ENCODE peak calls at places on chromosome X, in six cellular contexts. Y is SK-N-SH, P is K562, A is HepG2, K is H1, L is GM12878. V is an unnamed sample.
A peak's percentile ranks its signal among the peaks of the same experiment; 100 is the strongest.

GRCh38 chrX:15471016-15471415 is 22.1 kb downstream of the PIR start:
- DNase-seq in Y (peak; percentile 54), P (peak; percentile 38), A (peak; percentile 32), K (no peak), L (peak; percentile 27), V (no peak)

GRCh38 chrX:72351606-72352338 is 46.1 kb upstream of the CITED1 start:
- DNase-seq in Y (no peak), P (no peak), A (no peak), K (no peak), L (no peak), V (no peak)

GRCh38 chrX:13646154-13646549 is 6.8 kb upstream of the TCEANC start:
- DNase-seq in Y (peak; percentile 40), P (peak; percentile 31), A (peak; percentile 30), K (peak; percentile 15), L (no peak), V (no peak)

GRCh38 chrX:103051260-103051789 is 12.6 kb downstream of the BEX1 start:
- DNase-seq in Y (no peak), P (no peak), A (no peak), K (no peak), L (no peak), V (no peak)

GRCh38 chrX:136627381-136627780 is 20.6 kb upstream of the CD40LG start:
- DNase-seq in Y (no peak), P (no peak), A (no peak), K (no peak), L (no peak), V (no peak)

GRCh38 chrX:130393451-130394074 is 8.1 kb upstream of the GPR119 start:
- DNase-seq in Y (peak; percentile 64), P (peak; percentile 10), A (peak; percentile 12), K (peak; percentile 3), L (no peak), V (peak; percentile 37)

GRCh38 chrX:39163585-39163984 is 362.3 kb downstream of the MID1IP1 start:
- DNase-seq in Y (no peak), P (no peak), A (no peak), K (no peak), L (no peak), V (no peak)

GRCh38 chrX:150533863-150534262 is 34.6 kb upstream of the MTM1 start:
- DNase-seq in Y (no peak), P (peak; percentile 22), A (no peak), K (no peak), L (no peak), V (no peak)

GRCh38 chrX:15451913-15452312 is 41.2 kb downstream of the PIR start:
- DNase-seq in Y (no peak), P (no peak), A (no peak), K (no peak), L (no peak), V (no peak)

GRCh38 chrX:102517331-102517730 is 792 bp upstream of the TMSB15A start:
- DNase-seq in Y (peak; percentile 24), P (no peak), A (no peak), K (no peak), L (no peak), V (no peak)

GRCh38 chrX:151397741-151398070 is 700 bp downstream of the VMA21 start:
- DNase-seq in Y (peak; percentile 33), P (peak; percentile 7), A (no peak), K (no peak), L (no peak), V (no peak)

GRCh38 chrX:28205126-28205525 is 223.9 kb upstream of the DCAF8L1 start:
- DNase-seq in Y (no peak), P (no peak), A (no peak), K (no peak), L (no peak), V (no peak)

GRCh38 chrX:24151513-24151912 is 2.0 kb downstream of the ZFX start:
- DNase-seq in Y (no peak), P (no peak), A (no peak), K (no peak), L (no peak), V (no peak)

GRCh38 chrX:148933881-148934280 is 433.5 kb downstream of the AFF2 start:
- DNase-seq in Y (no peak), P (no peak), A (no peak), K (no peak), L (no peak), V (no peak)

GRCh38 chrX:9737363-9737762 is 28.3 kb downstream of the GPR143 start:
- DNase-seq in Y (no peak), P (no peak), A (no peak), K (no peak), L (no peak), V (no peak)

GRCh38 chrX:110003167-110004156 is 548 bp downstream of the TMEM164 start:
- DNase-seq in Y (peak; percentile 38), P (peak; percentile 21), A (no peak), K (no peak), L (no peak), V (peak; percentile 16)

GRCh38 chrX:153560000-153560399 is 38.9 kb downstream of the CCNQ start:
- DNase-seq in Y (no peak), P (no peak), A (no peak), K (no peak), L (no peak), V (peak; percentile 15)

GRCh38 chrX:115093206-115093605 is 75.8 kb upstream of the IL13RA2 start:
- DNase-seq in Y (no peak), P (no peak), A (no peak), K (no peak), L (no peak), V (no peak)

GRCh38 chrX:114532093-114532805 is 51.6 kb upstream of the HTR2C start:
- DNase-seq in Y (no peak), P (no peak), A (no peak), K (no peak), L (no peak), V (no peak)

GRCh38 chrX:149881081-149881711 is at the start of gene MAGEA8:
- DNase-seq in Y (peak; percentile 45), P (peak; percentile 63), A (no peak), K (no peak), L (no peak), V (no peak)

GRCh38 chrX:37846934-37847732 is at the start of gene DYNLT3:
- DNase-seq in Y (peak; percentile 50), P (peak; percentile 66), A (peak; percentile 56), K (peak; percentile 44), L (peak; percentile 39), V (peak; percentile 46)

GRCh38 chrX:30865020-30865419 is 24.0 kb downstream of the TAB3 start:
- DNase-seq in Y (no peak), P (peak; percentile 30), A (peak; percentile 21), K (no peak), L (no peak), V (no peak)

GRCh38 chrX:120029354-120029753 is 48.1 kb downstream of the RHOXF2B start:
- DNase-seq in Y (no peak), P (no peak), A (no peak), K (no peak), L (no peak), V (peak; percentile 55)

GRCh38 chrX:130055103-130055502 is 55.2 kb downstream of the ELF4 start:
- DNase-seq in Y (no peak), P (no peak), A (no peak), K (no peak), L (no peak), V (no peak)

GRCh38 chrX:34656842-34657780 is at the start of gene TMEM47:
- DNase-seq in Y (peak; percentile 75), P (peak; percentile 42), A (no peak), K (peak; percentile 68), L (no peak), V (no peak)
- TF ChIP-seq POLR2AphosphoS5 in Y (no peak), P (no peak), A (no peak), K (peak; percentile 61), L (no peak), V (no peak)

DNA sequence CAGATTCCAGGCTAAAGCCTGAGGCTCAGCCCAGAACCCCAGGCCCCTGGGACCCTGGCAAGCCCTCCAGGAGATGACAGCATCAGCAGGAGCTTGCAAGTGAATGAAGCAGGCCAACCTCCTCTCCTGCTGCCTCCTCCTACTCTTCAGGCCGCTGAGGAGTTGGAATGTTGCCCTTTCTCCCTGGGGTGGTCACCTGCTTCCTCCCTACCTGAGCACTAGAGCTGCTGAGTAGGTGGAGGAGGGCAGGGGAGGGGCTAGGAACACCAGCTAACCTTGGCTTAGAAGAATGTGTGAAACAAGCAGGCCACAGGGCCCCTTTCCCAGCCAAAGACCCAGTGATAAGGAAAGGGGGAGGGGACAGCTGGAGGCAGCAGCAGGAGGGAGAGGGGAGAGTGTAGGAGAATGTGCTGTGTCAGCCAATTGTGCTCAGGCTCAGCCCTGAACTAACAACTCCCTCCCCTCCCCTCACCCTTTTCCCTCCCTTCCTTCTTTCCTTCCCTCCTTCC is 58.0 kb downstream of the PJA1 start:
- DNase-seq in Y (no peak), P (peak; percentile 69), A (no peak), K (peak; percentile 29), L (no peak), V (no peak)
- TF ChIP-seq GABPA in Y (no peak), P (no peak), A (no peak), K (no peak), L (no peak), V (no peak)

GRCh38 chrX:11130142-11130541 is 19.0 kb downstream of the HCCS start:
- DNase-seq in Y (no peak), P (no peak), A (no peak), K (no peak), L (no peak), V (no peak)
- H3K27me3 ChIP-seq in Y (no peaks in the 10 kb centered on the region), P (no peaks in the 10 kb centered on the region), A (no peaks in the 10 kb centered on the region), K (no peaks in the 10 kb centered on the region), L (no peaks in the 10 kb centered on the region), V (no peaks in the 10 kb centered on the region)

DNA sequence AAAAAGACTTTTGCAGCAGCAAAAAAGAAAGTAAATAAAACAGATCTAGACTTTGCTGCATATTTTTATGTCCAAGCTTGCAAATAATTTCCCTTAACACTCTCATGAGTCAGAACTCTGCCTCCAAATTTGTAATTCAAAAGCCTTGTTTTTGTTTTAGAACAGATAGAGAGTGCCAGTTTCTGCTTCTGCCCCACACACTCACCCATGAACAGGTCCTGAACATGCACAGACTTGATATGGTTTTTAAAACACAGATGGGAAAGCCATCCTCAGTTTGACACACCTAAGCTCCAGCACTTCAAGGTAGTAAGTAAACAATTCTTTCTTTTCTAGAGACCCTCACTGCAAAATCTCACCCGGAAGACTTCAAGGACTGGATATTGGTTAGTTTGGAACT is 39.7 kb upstream of the VCX3B start:
- DNase-seq in Y (no peak), P (no peak), A (no peak), K (no peak), L (no peak), V (no peak)
- TF ChIP-seq POLR2AphosphoS5 in Y (no peak), P (no peak), A (no peak), K (no peak), L (no peak), V (no peak)

GRCh38 chrX:40420899-40421729 is 159.7 kb upstream of the ATP6AP2 start:
- DNase-seq in Y (no peak), P (no peak), A (peak; percentile 13), K (no peak), L (peak; percentile 63), V (no peak)
- TF ChIP-seq GABPA in Y (no peak), P (no peak), A (no peak), K (no peak), L (no peak), V (no peak)

DNA sequence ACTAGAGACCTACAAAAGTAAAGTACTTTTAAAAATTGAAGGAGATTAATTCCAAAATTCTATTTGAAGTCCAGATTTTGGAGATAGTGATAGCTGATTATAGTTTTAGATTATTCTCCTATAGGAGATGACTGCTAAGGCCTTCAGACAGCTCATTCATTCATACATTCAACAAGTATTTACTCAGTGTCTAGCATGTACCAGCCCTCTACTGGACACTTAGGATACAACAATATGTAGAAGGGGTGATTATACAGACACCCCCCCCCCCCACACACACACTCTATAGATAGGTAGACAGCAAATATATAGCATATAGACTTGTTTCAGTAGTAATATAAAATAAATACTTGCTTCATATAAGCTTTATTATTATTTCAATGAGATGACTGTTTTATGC is 60.4 kb upstream of the TAF9B start:
- DNase-seq in Y (peak; percentile 43), P (peak; percentile 47), A (peak; percentile 31), K (no peak), L (no peak), V (peak; percentile 24)
- H3K27me3 ChIP-seq in Y (no peaks in the 10 kb centered on the region), P (no peaks in the 10 kb centered on the region), A (no peaks in the 10 kb centered on the region), K (no peaks in the 10 kb centered on the region), L (no peaks in the 10 kb centered on the region), V (no peaks in the 10 kb centered on the region)

V was measured in HL-60.